ENCODE peak calls at places on chromosomes 16 and 17, in four cellular contexts. Q, B, N and Y are unnamed samples. For H3K27me3, the result is how much of the 10 kb centered on the place peaks cover.

GRCh38 chr17:32927724-32928526 is at the start of gene TMEM98:
- DNase-seq in Q (no peak), B (peak), N (no peak), Y (peak)

GRCh38 chr16:74736531-74737157 is 36.0 kb upstream of the MLKL start:
- DNase-seq in Q (no peak), B (no peak), N (no peak), Y (no peak)

GRCh38 chr17:35373532-35373983 is at the start of gene SLFN11:
- DNase-seq in Q (peak), B (peak), N (no peak), Y (peak)

GRCh38 chr16:84976644-84977400 is 34.5 kb downstream of the ZDHHC7 start:
- DNase-seq in Q (no peak), B (no peak), N (no peak), Y (no peak)

GRCh38 chr16:72228014-72228413 is 56.1 kb upstream of the PMFBP1 start:
- DNase-seq in Q (no peak), B (no peak), N (no peak), Y (no peak)

GRCh38 chr16:9946022-9946720 is 236.1 kb downstream of the GRIN2A start:
- DNase-seq in Q (no peak), B (no peak), N (no peak), Y (no peak)

GRCh38 chr16:4679156-4679853 is 14.1 kb upstream of the NUDT16L1 start:
- DNase-seq in Q (no peak), B (no peak), N (no peak), Y (no peak)

GRCh38 chr17:82350182-82351030 is 8.6 kb upstream of the TEX19 start:
- DNase-seq in Q (no peak), B (no peak), N (peak), Y (no peak)

GRCh38 chr16:10541396-10541795 is 39.0 kb downstream of the EMP2 start:
- DNase-seq in Q (no peak), B (no peak), N (no peak), Y (no peak)

GRCh38 chr16:10756574-10756973 is 12.9 kb downstream of the NUBP1 start:
- DNase-seq in Q (peak), B (no peak), N (no peak), Y (no peak)

GRCh38 chr17:64538508-64539120 is 31.8 kb downstream of the CEP95 start:
- DNase-seq in Q (no peak), B (no peak), N (no peak), Y (no peak)

GRCh38 chr16:9311303-9311954 is 220.0 kb downstream of the HAPSTR1 start:
- DNase-seq in Q (no peak), B (peak), N (no peak), Y (peak)

GRCh38 chr17:80793851-80794267 is 197.8 kb upstream of the CHMP6 start:
- DNase-seq in Q (no peak), B (peak), N (no peak), Y (no peak)

GRCh38 chr16:74695450-74696422 is 4.9 kb downstream of the MLKL start:
- DNase-seq in Q (peak), B (peak), N (peak), Y (peak)

GRCh38 chr16:10180771-10181163 is 1.5 kb downstream of the GRIN2A start:
- DNase-seq in Q (no peak), B (peak), N (no peak), Y (no peak)

GRCh38 chr17:14748036-14748715 is 447.3 kb downstream of the HS3ST3B1 start:
- DNase-seq in Q (no peak), B (peak), N (no peak), Y (no peak)

GRCh38 chr17:42329025-42329976 is 41.0 kb downstream of the STAT5A start:
- DNase-seq in Q (peak), B (peak), N (no peak), Y (peak)

GRCh38 chr17:9644910-9645751 is at the start of gene USP43:
- DNase-seq in Q (no peak), B (peak), N (peak), Y (peak)

GRCh38 chr16:22369221-22369811 is 5.1 kb downstream of the CDR2 start:
- DNase-seq in Q (no peak), B (peak), N (no peak), Y (no peak)

GRCh38 chr17:10435096-10435495 is 13.3 kb upstream of the MYH8 start:
- DNase-seq in Q (no peak), B (peak), N (no peak), Y (peak)

GRCh38 chr16:57082664-57083063 is 9.7 kb upstream of the CPNE2 start:
- DNase-seq in Q (no peak), B (no peak), N (no peak), Y (no peak)

GRCh38 chr17:14038206-14038605 is 31.1 kb upstream of the COX10 start:
- DNase-seq in Q (peak), B (peak), N (no peak), Y (peak)

GRCh38 chr17:61276806-61277205 is 122.8 kb upstream of the TBX2 start:
- DNase-seq in Q (no peak), B (no peak), N (no peak), Y (no peak)

GRCh38 chr17:42660692-42661345 is 1.7 kb downstream of the TUBG2 start:
- DNase-seq in Q (no peak), B (peak), N (no peak), Y (peak)

GRCh38 chr17:17782425-17783120 is 54.2 kb downstream of the SREBF1 start:
- DNase-seq in Q (no peak), B (peak), N (no peak), Y (no peak)

GRCh38 chr17:17779015-17779611 is 57.7 kb downstream of the SREBF1 start:
- DNase-seq in Q (no peak), B (no peak), N (no peak), Y (no peak)

GRCh38 chr17:17783121-17783824 is 53.5 kb downstream of the SREBF1 start:
- DNase-seq in Q (no peak), B (peak), N (no peak), Y (no peak)

GRCh38 chr17:17781591-17782424 is 55.0 kb downstream of the SREBF1 start:
- DNase-seq in Q (peak), B (peak), N (no peak), Y (peak)

GRCh38 chr17:17780941-17781590 is 55.7 kb downstream of the SREBF1 start:
- DNase-seq in Q (peak), B (no peak), N (no peak), Y (no peak)
- H3K4me3 ChIP-seq in Q (peak), B (no peak), N (no peak), Y (no peak)

GRCh38 chr17:72122668-72123495 is 2.1 kb downstream of the SOX9 start:
- DNase-seq in Q (no peak), B (peak), N (no peak), Y (peak)

GRCh38 chr17:72125226-72125651 is 4.4 kb downstream of the SOX9 start:
- DNase-seq in Q (no peak), B (no peak), N (no peak), Y (no peak)

GRCh38 chr17:72123496-72123963 is 2.7 kb downstream of the SOX9 start:
- DNase-seq in Q (no peak), B (no peak), N (no peak), Y (no peak)

GRCh38 chr17:72125742-72126141 is 4.9 kb downstream of the SOX9 start:
- DNase-seq in Q (no peak), B (peak), N (no peak), Y (no peak)

GRCh38 chr17:72123964-72124791 is 3.4 kb downstream of the SOX9 start:
- DNase-seq in Q (no peak), B (no peak), N (no peak), Y (no peak)
- H3K27me3 ChIP-seq in Q (under half), B (under half), N (under half), Y (under half)

DNA sequence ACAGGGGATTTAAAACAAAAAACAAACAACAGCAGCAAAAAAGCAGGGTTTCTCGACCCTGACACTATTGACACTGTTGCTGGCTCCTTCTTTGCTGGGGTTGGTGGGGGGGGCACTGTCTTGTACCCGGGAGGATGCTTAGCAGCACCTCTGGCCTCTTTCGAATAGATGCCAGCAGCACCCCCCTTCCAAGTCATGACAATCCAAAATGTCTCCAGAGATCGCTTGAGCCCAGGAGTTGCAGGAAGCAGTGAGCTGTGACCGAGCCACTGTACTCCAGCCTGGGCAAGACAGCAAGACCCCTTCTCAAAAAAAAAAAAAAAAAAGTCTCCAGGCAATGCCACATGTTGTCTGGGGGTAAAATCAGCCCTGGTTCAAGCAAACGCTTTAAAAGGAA is 20.3 kb downstream of the SERPINF1 start:
- DNase-seq in Q (no peak), B (no peak), N (no peak), Y (no peak)
- H3K4me3 ChIP-seq in Q (no peak), B (no peak), N (no peak), Y (no peak)

DNA sequence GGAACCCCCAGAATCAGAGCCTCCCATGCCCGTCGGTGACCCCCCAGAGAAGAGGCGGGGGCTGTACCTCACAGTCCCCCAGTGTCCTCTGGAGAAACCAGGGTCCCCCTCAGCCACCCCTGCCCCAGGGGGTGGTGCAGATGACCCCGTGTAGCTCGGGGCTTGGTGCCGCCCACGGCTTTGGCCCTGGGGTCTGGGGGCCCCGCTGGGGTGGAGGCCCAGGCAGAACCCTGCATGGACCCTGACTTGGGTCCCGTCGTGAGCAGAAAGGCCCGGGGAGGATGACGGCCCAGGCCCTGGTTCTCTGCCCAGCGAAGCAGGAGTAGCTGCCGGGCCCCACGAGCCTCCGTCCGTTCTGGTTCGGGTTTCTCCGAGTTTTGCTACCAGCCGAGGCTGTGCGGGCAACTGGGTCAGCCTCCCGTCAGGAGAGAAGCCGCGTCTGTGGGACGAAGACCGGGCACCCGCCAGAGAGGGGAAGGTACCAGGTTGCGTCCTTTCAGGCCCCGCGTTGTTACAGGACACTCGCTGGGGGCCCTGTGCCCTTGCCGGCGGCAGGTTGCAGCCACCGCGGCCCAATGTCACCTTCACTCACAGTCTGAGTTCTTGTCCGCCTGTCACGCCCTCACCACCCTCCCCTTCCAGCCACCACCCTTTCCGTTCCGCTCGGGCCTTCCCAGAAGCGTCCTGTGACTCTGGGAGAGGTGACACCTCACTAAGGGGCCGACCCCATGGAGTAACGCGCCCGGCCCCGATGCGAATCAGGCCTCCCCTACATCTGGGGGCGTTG is 4.0 kb downstream of the TPSG1 start:
- DNase-seq in Q (no peak), B (no peak), N (no peak), Y (no peak)
- H3K27me3 ChIP-seq in Q (under half), B (under half), N (under half), Y (under half)

GRCh38 chr17:78745407-78746088 is 36.5 kb downstream of the CYTH1 start:
- DNase-seq in Q (no peak), B (peak), N (no peak), Y (no peak)
- H3K4me3 ChIP-seq in Q (no peak), B (no peak), N (no peak), Y (no peak)

GRCh38 chr17:58576679-58577367 is 62.4 kb upstream of the MTMR4 start:
- DNase-seq in Q (no peak), B (no peak), N (no peak), Y (no peak)
- H3K27me3 ChIP-seq in Q (under half), B (under half), N (under half), Y (under half)

DNA sequence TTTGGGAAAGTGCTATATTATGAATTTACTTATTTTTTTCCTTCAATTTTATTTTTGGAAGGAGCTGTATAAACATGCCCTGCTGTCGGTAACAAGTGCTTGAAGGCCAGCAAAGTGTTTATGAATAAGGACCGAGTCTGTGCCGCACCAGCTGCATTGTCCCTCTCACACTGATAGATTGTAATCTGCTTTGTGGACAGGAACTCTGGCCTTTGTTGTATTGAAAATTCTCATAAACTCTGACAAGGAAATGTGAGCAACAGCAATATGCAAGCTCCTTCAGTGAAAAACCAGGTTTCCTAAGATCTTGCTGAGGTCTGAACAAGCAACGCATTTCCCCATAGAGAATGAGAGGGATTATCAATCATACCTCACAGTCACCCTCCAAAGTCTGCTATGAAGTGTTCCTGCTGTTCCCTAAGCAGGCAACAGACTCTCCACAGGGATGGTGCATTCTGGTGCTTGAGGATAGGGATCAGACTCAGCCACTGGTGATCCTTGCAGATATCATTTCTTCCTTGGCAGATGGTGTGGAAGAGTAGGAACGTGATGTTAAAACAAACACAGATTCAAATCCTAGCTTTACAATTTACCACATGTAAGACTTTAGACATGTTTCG is 109.6 kb downstream of the KCNJ2 start:
- DNase-seq in Q (no peak), B (no peak), N (no peak), Y (no peak)
- H3K4me3 ChIP-seq in Q (no peak), B (no peak), N (no peak), Y (no peak)

DNA sequence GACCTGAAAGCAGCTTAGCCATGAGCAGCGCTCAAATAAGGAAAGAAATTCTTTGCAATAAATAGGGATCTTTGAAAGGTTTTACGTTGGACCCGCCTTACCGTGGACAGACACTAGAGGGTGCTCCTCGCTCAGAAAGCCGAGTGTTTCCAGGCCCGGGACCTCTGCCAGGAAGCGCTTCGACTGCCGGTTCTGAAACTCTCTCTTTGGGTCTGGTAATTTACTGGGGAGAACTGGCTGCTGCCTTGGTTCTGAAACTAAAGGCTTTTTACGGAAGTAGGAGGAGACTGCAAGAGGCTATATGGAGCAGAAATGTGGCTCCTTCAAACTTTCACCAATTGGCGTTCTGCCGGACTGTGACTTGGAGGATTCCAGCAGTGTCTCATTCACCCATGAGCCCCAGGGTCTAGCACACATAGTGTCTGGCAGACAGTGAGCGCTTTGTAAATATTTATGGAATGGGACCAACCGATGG is 45.6 kb upstream of the HOXB9 start:
- DNase-seq in Q (peak), B (peak), N (peak), Y (peak)
- H3K27me3 ChIP-seq in Q (under half), B (under half), N (under half), Y (under half)